ENCODE peak calls at places on chromosome 13, in six cellular contexts. G, K, V, O, L and Z are unnamed samples.

GRCh38 chr13:89514534-89515312 is 1832.8 kb upstream of the MIR17HG start:
- DNase-seq in G (no peak), K (no peak), V (no peak), O (no peak), L (peak; percentile 97), Z (no peak)

GRCh38 chr13:83350569-83350968 is 531.7 kb downstream of the SLITRK1 start:
- DNase-seq in G (no peak), K (no peak), V (no peak), O (no peak), L (no peak), Z (no peak)

GRCh38 chr13:57137631-57138030 is 3.1 kb upstream of the PRR20A start:
- DNase-seq in G (no peak), K (no peak), V (no peak), O (no peak), L (no peak), Z (no peak)

GRCh38 chr13:30026093-30026492 is 175.7 kb upstream of the UBL3 start:
- DNase-seq in G (no peak), K (no peak), V (no peak), O (no peak), L (peak; percentile 47), Z (no peak)

GRCh38 chr13:44934724-44935123 is 54.5 kb downstream of the NUFIP1 start:
- DNase-seq in G (no peak), K (peak; percentile 58), V (no peak), O (no peak), L (peak; percentile 40), Z (no peak)

GRCh38 chr13:108963846-108964600 is 334.6 kb downstream of the MYO16 start:
- DNase-seq in G (no peak), K (no peak), V (no peak), O (no peak), L (no peak), Z (no peak)

GRCh38 chr13:109922518-109922917 is 136.1 kb upstream of the IRS2 start:
- DNase-seq in G (no peak), K (no peak), V (no peak), O (no peak), L (no peak), Z (no peak)

GRCh38 chr13:34672631-34673030 is 269.4 kb upstream of the NBEA start:
- DNase-seq in G (no peak), K (no peak), V (no peak), O (no peak), L (no peak), Z (no peak)

GRCh38 chr13:30034448-30034795 is 184.0 kb upstream of the UBL3 start:
- DNase-seq in G (no peak), K (no peak), V (no peak), O (no peak), L (no peak), Z (no peak)

GRCh38 chr13:22428188-22428828 is 752.5 kb upstream of the SGCG start:
- DNase-seq in G (no peak), K (no peak), V (no peak), O (no peak), L (no peak), Z (no peak)

GRCh38 chr13:44014501-44014900 is 134.8 kb downstream of the LACC1 start:
- DNase-seq in G (no peak), K (no peak), V (no peak), O (no peak), L (peak; percentile 26), Z (no peak)

GRCh38 chr13:30696278-30697176 is 38.8 kb upstream of the ALOX5AP start:
- DNase-seq in G (no peak), K (peak; percentile 85), V (no peak), O (no peak), L (no peak), Z (no peak)

GRCh38 chr13:112107289-112107688 is 40.3 kb downstream of the SOX1 start:
- DNase-seq in G (no peak), K (no peak), V (no peak), O (no peak), L (no peak), Z (no peak)

GRCh38 chr13:97306646-97307045 is 84.5 kb downstream of the MBNL2 start:
- DNase-seq in G (no peak), K (no peak), V (no peak), O (no peak), L (no peak), Z (no peak)

GRCh38 chr13:89150362-89150761 is 1479.2 kb downstream of the SLITRK5 start:
- DNase-seq in G (no peak), K (no peak), V (no peak), O (no peak), L (no peak), Z (no peak)

GRCh38 chr13:40175639-40176038 is 490.8 kb downstream of the FOXO1 start:
- DNase-seq in G (no peak), K (no peak), V (no peak), O (no peak), L (no peak), Z (no peak)

GRCh38 chr13:95644611-95645052 is at the start of gene DZIP1:
- DNase-seq in G (peak; percentile 85), K (no peak), V (peak; percentile 57), O (peak; percentile 92), L (peak; percentile 84), Z (peak; percentile 94)

GRCh38 chr13:110644892-110645521 is 29.7 kb downstream of the NAXD start:
- DNase-seq in G (peak; percentile 40), K (peak; percentile 88), V (peak; percentile 75), O (peak; percentile 86), L (peak; percentile 50), Z (peak; percentile 90)

GRCh38 chr13:110346661-110347067 is 39.6 kb downstream of the COL4A2 start:
- DNase-seq in G (peak; percentile 15), K (no peak), V (peak; percentile 91), O (peak; percentile 83), L (no peak), Z (no peak)

GRCh38 chr13:79688741-79689140 is 207.8 kb downstream of the NDFIP2 start:
- DNase-seq in G (no peak), K (no peak), V (no peak), O (no peak), L (no peak), Z (no peak)

GRCh38 chr13:22427783-22428182 is 753.0 kb upstream of the SGCG start:
- DNase-seq in G (no peak), K (no peak), V (no peak), O (no peak), L (no peak), Z (no peak)

GRCh38 chr13:96449920-96450319 is 360.0 kb downstream of the HS6ST3 start:
- DNase-seq in G (no peak), K (no peak), V (no peak), O (no peak), L (no peak), Z (no peak)

GRCh38 chr13:107715496-107715895 is 499.8 kb downstream of the LIG4 start:
- DNase-seq in G (no peak), K (no peak), V (no peak), O (no peak), L (no peak), Z (no peak)

GRCh38 chr13:38147050-38147449 is 202.6 kb upstream of the UFM1 start:
- DNase-seq in G (no peak), K (no peak), V (no peak), O (no peak), L (no peak), Z (no peak)

GRCh38 chr13:98485561-98485960 is 91.3 kb downstream of the STK24 start:
- DNase-seq in G (no peak), K (no peak), V (no peak), O (peak; percentile 82), L (no peak), Z (no peak)

GRCh38 chr13:40922437-40923040 is 96.6 kb downstream of the ELF1 start:
- DNase-seq in G (peak; percentile 21), K (no peak), V (peak; percentile 82), O (no peak), L (no peak), Z (no peak)

DNA sequence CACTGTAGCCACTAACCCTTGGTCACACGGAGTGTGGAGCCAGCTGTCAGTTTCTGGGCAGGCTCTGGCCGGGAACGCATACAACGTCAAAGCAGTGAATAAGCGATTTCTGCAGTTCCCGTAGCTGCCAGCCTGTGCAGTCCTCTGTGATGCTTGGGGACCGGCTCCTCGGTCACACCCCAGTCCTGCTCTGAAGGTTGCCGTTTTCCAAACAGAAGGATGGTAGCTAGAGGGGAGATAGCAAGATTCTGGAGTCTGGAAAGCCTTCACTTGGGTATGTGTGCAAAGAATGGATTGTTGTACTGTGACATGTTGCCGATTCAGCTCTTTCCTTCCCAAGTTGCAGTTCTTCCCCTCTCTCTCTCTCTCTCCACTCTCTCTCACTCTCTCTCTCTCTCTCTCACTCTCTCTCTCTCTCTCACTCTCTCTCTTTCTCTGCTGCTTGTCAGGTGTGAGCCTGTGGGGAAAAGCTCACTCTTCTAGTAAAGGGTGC is 38.7 kb upstream of the C1QTNF9 start:
- DNase-seq in G (peak; percentile 39), K (peak; percentile 68), V (peak; percentile 73), O (no peak), L (peak; percentile 53), Z (peak; percentile 79)
- H3K4me3 ChIP-seq in G (peak overlapping the region; percentile 41), K (peak overlapping the region; percentile 47), V (peak overlapping the region; percentile 46), O (no peak overlapping the region), L (no peak overlapping the region), Z (peak overlapping the region; percentile 47)

DNA sequence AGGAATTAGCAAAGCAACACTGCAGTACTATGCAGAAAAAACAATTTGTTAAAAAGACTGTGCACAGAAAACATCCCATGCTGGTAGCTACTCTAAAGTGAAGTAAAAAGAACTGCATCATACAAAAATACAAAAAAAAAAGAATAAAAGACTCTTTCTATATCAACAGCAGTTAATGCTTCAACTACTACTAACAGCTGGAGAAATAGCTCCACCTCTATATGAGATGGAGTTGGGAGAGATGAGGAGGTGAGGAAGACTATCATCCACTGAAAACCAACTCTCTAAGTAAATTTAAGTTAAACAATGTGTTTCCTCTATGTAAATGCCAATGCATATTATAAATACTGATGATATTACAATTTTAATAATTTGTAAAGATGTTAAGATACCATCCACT is 1.8 kb downstream of the ZC3H13 start:
- DNase-seq in G (no peak), K (no peak), V (no peak), O (no peak), L (no peak), Z (no peak)
- TF ChIP-seq POLR2A in G (no peak), K (no peak), V (no peak), O (no peak), L (no peak), Z (no peak)

GRCh38 chr13:101529419-101529818 is 76.9 kb downstream of the ITGBL1 start:
- DNase-seq in G (no peak), K (no peak), V (no peak), O (no peak), L (no peak), Z (no peak)
- H3K4me3 ChIP-seq in G (no peak overlapping the region), K (no peak overlapping the region), V (no peak overlapping the region), O (no peak overlapping the region), L (no peak overlapping the region), Z (no peak overlapping the region)

DNA sequence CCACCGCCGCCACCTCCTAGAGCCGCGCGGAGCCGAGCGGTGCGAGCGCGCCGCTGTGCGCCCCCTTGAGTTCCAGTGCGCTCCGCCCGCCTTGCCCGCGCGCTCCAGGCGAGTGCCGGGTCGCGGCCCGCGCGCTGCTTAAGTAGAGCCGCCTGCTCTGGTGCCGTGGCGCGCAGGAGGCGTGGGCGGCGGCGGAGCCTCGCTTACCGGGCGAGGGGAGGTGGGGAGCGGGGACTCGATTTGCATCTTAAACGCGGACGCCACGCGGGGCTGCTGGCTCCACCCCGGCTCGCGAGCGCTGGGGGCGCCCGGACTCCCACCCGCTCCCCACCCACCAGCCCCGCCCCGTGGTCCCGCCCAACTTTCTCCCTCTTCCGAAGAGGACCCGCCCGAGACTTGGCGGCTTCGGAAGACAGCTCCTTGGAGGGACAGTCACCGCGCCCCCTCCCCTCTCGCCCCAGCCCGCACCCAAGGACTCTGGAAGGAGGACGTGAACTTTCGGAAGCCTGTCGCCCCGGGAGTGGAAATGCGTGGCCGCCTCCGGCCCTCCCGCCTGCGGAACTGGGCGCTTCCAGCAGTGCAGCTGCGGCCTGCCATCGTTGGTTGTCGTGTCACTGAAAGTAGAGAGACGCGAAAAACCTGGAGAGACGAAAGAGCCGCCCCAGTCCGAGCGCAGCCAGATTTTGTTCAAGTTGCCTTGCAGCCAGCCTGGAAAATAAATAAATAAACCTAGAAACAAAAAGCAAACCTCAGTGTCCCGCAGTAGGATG is at the start of gene KCTD12:
- DNase-seq in G (peak; percentile 86), K (peak; percentile 83), V (peak; percentile 73), O (peak; percentile 97), L (peak; percentile 91), Z (peak; percentile 96)
- TF ChIP-seq POLR2A in G (peak; percentile 89), K (no peak), V (peak; percentile 48), O (no peak), L (peak; percentile 98), Z (peak; percentile 45)